ENCODE peak calls at places on chromosomes 5 and 9, in four cellular contexts. X is mucosa of gallbladder, B is WTC11, H is head of caudate nucleus. Y is an unnamed sample.

GRCh38 chr5:124996023-124996763 is 249.8 kb upstream of the ZNF608 start:
- DNase-seq in X (no peak), H (no peak), B (no peak), Y (peak; percentile 7)

GRCh38 chr9:82970359-82970758 is 92.6 kb downstream of the RASEF start:
- DNase-seq in H (no peak), X (no peak), B (no peak), Y (no peak)

GRCh38 chr5:139649082-139649991 is 1.2 kb downstream of the CXXC5 start:
- DNase-seq in B (peak; percentile 83), H (peak; percentile 71), X (no peak), Y (peak; percentile 52)

GRCh38 chr9:78612089-78612488 is 315.2 kb downstream of the PSAT1 start:
- DNase-seq in H (no peak), B (no peak), X (no peak), Y (no peak)

GRCh38 chr9:109098221-109098959 is 21.4 kb downstream of the TMEM245 start:
- DNase-seq in X (no peak), H (peak; percentile 59), B (no peak), Y (peak; percentile 92)

GRCh38 chr5:75052461-75053285 is at the start of gene GCNT4:
- DNase-seq in X (peak; percentile 27), H (peak; percentile 30), B (peak; percentile 62), Y (peak; percentile 68)

GRCh38 chr9:125549465-125550215 is 157.4 kb downstream of the MAPKAP1 start:
- DNase-seq in B (no peak), H (no peak), X (no peak), Y (peak; percentile 30)

GRCh38 chr5:172437445-172438303 is 16.7 kb downstream of the SH3PXD2B start:
- DNase-seq in X (no peak), H (no peak), B (no peak), Y (peak; percentile 88)

GRCh38 chr5:5967945-5968344 is 410.4 kb downstream of the MED10 start:
- DNase-seq in H (no peak), X (no peak), B (no peak), Y (no peak)

GRCh38 chr9:127877566-127877998 is at the start of gene AK1:
- DNase-seq in X (peak; percentile 80), B (peak; percentile 76), H (peak; percentile 93), Y (peak; percentile 84)

GRCh38 chr9:101707708-101708107 is 30.7 kb downstream of the GRIN3A start:
- DNase-seq in H (no peak), B (no peak), X (no peak), Y (no peak)

GRCh38 chr9:133493428-133493827 is 14.5 kb upstream of the SLC2A6 start:
- DNase-seq in X (no peak), H (no peak), B (no peak), Y (no peak)

GRCh38 chr5:99089822-99090549 is 161.2 kb upstream of the CHD1 start:
- DNase-seq in H (no peak), X (no peak), B (no peak), Y (no peak)

GRCh38 chr5:107402881-107403280 is 267.9 kb downstream of the EFNA5 start:
- DNase-seq in X (no peak), H (no peak), B (peak; percentile 34), Y (no peak)

GRCh38 chr5:33997331-33997983 is 10.4 kb downstream of the AMACR start:
- DNase-seq in X (peak; percentile 77), B (no peak), H (peak; percentile 70), Y (peak; percentile 67)

GRCh38 chr5:74044936-74045335 is 418.9 kb downstream of the ARHGEF28 start:
- DNase-seq in B (no peak), X (no peak), H (no peak), Y (no peak)

GRCh38 chr5:16866220-16866619 is 69.9 kb downstream of the MYO10 start:
- DNase-seq in H (no peak), X (no peak), B (no peak), Y (no peak)

GRCh38 chr5:73693573-73694061 is 67.6 kb downstream of the ARHGEF28 start:
- DNase-seq in B (peak; percentile 14), H (no peak), X (peak; percentile 24), Y (peak; percentile 66)

GRCh38 chr9:131714161-131714646 is 25.7 kb downstream of the RAPGEF1 start:
- DNase-seq in X (peak; percentile 68), B (no peak), H (no peak), Y (peak; percentile 81)

GRCh38 chr5:115549154-115549553 is 4.6 kb upstream of the FEM1C start:
- DNase-seq in B (peak; percentile 51), X (no peak), H (no peak), Y (no peak)

GRCh38 chr9:71490810-71491209 is 277.5 kb downstream of the CEMIP2 start:
- DNase-seq in X (no peak), B (no peak), H (no peak), Y (no peak)

GRCh38 chr9:107782789-107783188 is 293.2 kb upstream of the KLF4 start:
- DNase-seq in H (no peak), X (no peak), B (no peak), Y (peak; percentile 59)

GRCh38 chr5:100131161-100131560 is 404.0 kb upstream of the FAM174A start:
- DNase-seq in H (no peak), B (no peak), X (no peak), Y (no peak)

GRCh38 chr5:96146675-96147074 is 185.0 kb upstream of the ELL2 start:
- DNase-seq in X (peak; percentile 14), H (no peak), B (no peak), Y (peak; percentile 51)

GRCh38 chr5:63963080-63963735 is 963 bp upstream of the HTR1A start:
- DNase-seq in X (peak; percentile 63), B (peak; percentile 66), H (peak; percentile 56), Y (peak; percentile 92)

GRCh38 chr5:68074048-68074632 is 141.4 kb upstream of the PIK3R1 start:
- DNase-seq in H (no peak), X (peak; percentile 74), B (no peak), Y (no peak)

GRCh38 chr9:90021216-90021906 is 416.5 kb downstream of the GADD45G start:
- DNase-seq in H (no peak), X (no peak), B (no peak), Y (no peak)

GRCh38 chr9:87595605-87596004 is 97.9 kb downstream of the DAPK1 start:
- DNase-seq in X (no peak), B (peak; percentile 35), H (no peak), Y (no peak)

GRCh38 chr5:149988126-149988525 is 12.3 kb downstream of the TIGD6 start:
- DNase-seq in X (no peak), H (no peak), B (no peak), Y (no peak)

GRCh38 chr5:1478333-1478732 is 33.1 kb upstream of the SLC6A3 start:
- DNase-seq in H (no peak), X (no peak), B (no peak), Y (no peak)

GRCh38 chr5:132839426-132840301 is 9.2 kb upstream of the SHROOM1 start:
- DNase-seq in X (peak; percentile 52), H (no peak), B (no peak), Y (peak; percentile 76)

GRCh38 chr9:124267271-124267807 is 9.6 kb downstream of the NEK6 start:
- DNase-seq in B (no peak), H (no peak), X (peak; percentile 87), Y (peak; percentile 69)

GRCh38 chr5:122101636-122102285 is 23.7 kb upstream of the LOX start:
- DNase-seq in X (no peak), H (no peak), B (no peak), Y (peak; percentile 55)

Y was measured in cardiac muscle cell.